ENCODE peak calls at places on chromosomes 3 and 15, in eight cellular contexts. U, N, R, B, Q, I, O and L are unnamed samples.
A peak's percentile ranks its signal among the peaks of the same experiment; 100 is the strongest.

GRCh38 chr3:134426660-134427181 is 52.5 kb upstream of the AMOTL2 start:
- DNase-seq in B (no peak), U (peak; percentile 35), N (no peak), O (peak; percentile 94), Q (peak; percentile 12), R (no peak), I (no peak), L (no peak)

GRCh38 chr3:21260507-21260906 is 490.5 kb downstream of the ZNF385D start:
- DNase-seq in Q (peak; percentile 6), I (no peak), U (no peak), O (no peak), N (no peak), R (no peak), B (no peak), L (no peak)

GRCh38 chr15:75483106-75483505 is 31.6 kb upstream of the SIN3A start:
- DNase-seq in N (no peak), U (no peak), B (no peak), O (no peak), Q (no peak), R (no peak), I (no peak), L (no peak)

GRCh38 chr15:25727867-25728600 is 135.1 kb downstream of the ATP10A start:
- DNase-seq in O (no peak), R (no peak), U (no peak), Q (no peak), I (no peak), N (no peak), B (no peak), L (no peak)

GRCh38 chr3:35965908-35966307 is 326.6 kb downstream of the ARPP21 start:
- DNase-seq in O (peak; percentile 17), N (no peak), U (peak; percentile 70), B (peak; percentile 2), Q (peak; percentile 38), I (no peak), R (no peak), L (peak; percentile 10)

GRCh38 chr3:85255954-85256353 is 297.2 kb downstream of the CADM2 start:
- DNase-seq in I (peak; percentile 5), U (no peak), R (no peak), Q (no peak), B (peak; percentile 6), N (no peak), O (no peak), L (no peak)

GRCh38 chr15:100638177-100638730 is 35.9 kb downstream of the ASB7 start:
- DNase-seq in I (no peak), R (no peak), B (no peak), Q (no peak), N (no peak), U (no peak), O (no peak), L (no peak)

GRCh38 chr3:3065876-3066275 is 44.3 kb downstream of the IL5RA start:
- DNase-seq in R (no peak), I (no peak), O (peak; percentile 59), N (no peak), B (no peak), Q (peak; percentile 44), U (peak; percentile 17), L (peak; percentile 11)

GRCh38 chr3:44223274-44223673 is 18.4 kb upstream of the TOPAZ1 start:
- DNase-seq in I (no peak), Q (no peak), R (no peak), N (no peak), O (peak; percentile 55), B (no peak), U (no peak), L (no peak)

GRCh38 chr3:55482496-55483195 is 4.5 kb downstream of the WNT5A start:
- DNase-seq in U (no peak), R (no peak), O (peak; percentile 63), N (no peak), I (no peak), B (no peak), Q (no peak), L (peak; percentile 22)

GRCh38 chr3:100159564-100160153 is 45.4 kb upstream of the FILIP1L start:
- DNase-seq in B (no peak), O (peak; percentile 86), I (no peak), U (peak; percentile 77), Q (peak; percentile 38), R (no peak), N (no peak), L (no peak)

GRCh38 chr15:92393287-92393993 is at the start of gene ST8SIA2:
- DNase-seq in N (no peak), B (peak; percentile 52), Q (no peak), I (peak; percentile 7), O (peak; percentile 28), R (peak; percentile 22), U (no peak), L (peak; percentile 47)

GRCh38 chr3:42014949-42015533 is 53.1 kb upstream of the ULK4 start:
- DNase-seq in Q (no peak), B (peak; percentile 6), I (peak; percentile 20), O (no peak), U (peak; percentile 51), R (peak; percentile 5), N (no peak), L (no peak)

GRCh38 chr3:152638707-152639450 is 196.1 kb upstream of the P2RY1 start:
- DNase-seq in R (no peak), B (peak; percentile 39), U (peak; percentile 41), I (peak; percentile 46), Q (peak; percentile 76), O (peak; percentile 16), N (no peak), L (peak; percentile 6)